ENCODE peak calls at places on chromosome 12, in five cellular contexts. I is right atrium auricular region; Q is LoVo; O is CD8-positive, alpha-beta memory T cell; G is B cell. E is an unnamed sample.

GRCh38 chr12:113130457-113131135 is 5.0 kb downstream of the RASAL1 start:
- DNase-seq in I (no peak), Q (no peak), O (no peak), G (peak), E (no peak)

GRCh38 chr12:76547526-76547925 is 12.0 kb downstream of the OSBPL8 start:
- DNase-seq in I (no peak), Q (no peak), O (no peak), G (no peak), E (no peak)

GRCh38 chr12:130336723-130337475 is 788 bp upstream of the PIWIL1 start:
- DNase-seq in I (no peak), Q (peak), O (no peak), G (no peak), E (no peak)

GRCh38 chr12:2431810-2432209 is 363.0 kb upstream of the FKBP4 start:
- DNase-seq in I (no peak), Q (no peak), O (no peak), G (no peak), E (no peak)

GRCh38 chr12:121668750-121669524 is 517 bp downstream of the MORN3 start:
- DNase-seq in I (no peak), Q (no peak), O (peak), G (no peak), E (no peak)

GRCh38 chr12:44804068-44804467 is 72.0 kb downstream of the NELL2 start:
- DNase-seq in I (no peak), Q (no peak), O (no peak), G (no peak), E (no peak)

GRCh38 chr12:121110211-121110940 is 22.3 kb upstream of the P2RX7 start:
- DNase-seq in I (peak), Q (peak), O (peak), G (no peak), E (peak)

GRCh38 chr12:124392991-124393790 is 98.3 kb downstream of the RFLNA start:
- DNase-seq in I (peak), Q (no peak), O (no peak), G (no peak), E (no peak)

GRCh38 chr12:124497039-124497438 is 70.4 kb downstream of the NCOR2 start:
- DNase-seq in I (peak), Q (no peak), O (no peak), G (no peak), E (no peak)

GRCh38 chr12:120161852-120162251 is 32.7 kb downstream of the GCN1 start:
- DNase-seq in I (no peak), Q (no peak), O (no peak), G (no peak), E (no peak)

E was measured in GM19239.